ENCODE peak calls at places on chromosome 20, in seven cellular contexts. C is Right ventricle myocardium superior, K is HTR-8/SVneo, U is midbrain, Z is Kasumi-1, J is NCI-H2081, Y is mesenchymal stem cell. L is an unnamed sample.

GRCh38 chr20:45489083-45489531 is 19.6 kb downstream of the WFDC2 start:
- DNase-seq in Y (no peak), U (no peak), K (no peak), C (no peak), Z (no peak), J (no peak), L (no peak)

GRCh38 chr20:35828434-35828833 is 56.6 kb downstream of the PHF20 start:
- DNase-seq in C (peak), Z (no peak), K (no peak), Y (no peak), J (no peak), U (no peak), L (no peak)

GRCh38 chr20:17137692-17138091 is 89.1 kb upstream of the PCSK2 start:
- DNase-seq in K (no peak), J (no peak), Y (no peak), U (no peak), Z (no peak), C (no peak), L (no peak)

GRCh38 chr20:59818911-59819310 is 114.5 kb downstream of the SYCP2 start:
- DNase-seq in J (no peak), C (no peak), K (no peak), Z (no peak), U (no peak), Y (no peak), L (peak)

GRCh38 chr20:58930496-58930895 is 50.6 kb upstream of the NELFCD start:
- DNase-seq in U (no peak), Y (no peak), J (no peak), K (no peak), C (no peak), Z (no peak), L (no peak)

GRCh38 chr20:1757606-1758507 is 100.3 kb upstream of the SIRPG start:
- DNase-seq in Z (peak), U (peak), C (no peak), K (no peak), Y (no peak), J (no peak), L (no peak)

GRCh38 chr20:48139262-48140041 is 354.2 kb upstream of the SULF2 start:
- DNase-seq in Z (no peak), U (no peak), C (no peak), Y (peak), J (no peak), K (no peak), L (no peak)

GRCh38 chr20:13649548-13649947 is 10.8 kb upstream of the TASP1 start:
- DNase-seq in Z (no peak), K (no peak), J (peak), U (no peak), C (peak), Y (peak), L (no peak)

GRCh38 chr20:1034420-1034799 is 32.3 kb upstream of the RSPO4 start:
- DNase-seq in U (no peak), Y (no peak), K (no peak), Z (peak), C (no peak), J (no peak), L (no peak)

GRCh38 chr20:37636212-37636975 is 57.4 kb upstream of the CTNNBL1 start:
- DNase-seq in Y (no peak), C (no peak), K (no peak), U (no peak), Z (no peak), J (no peak), L (no peak)

GRCh38 chr20:41183831-41184230 is 46.5 kb downstream of the PLCG1 start:
- DNase-seq in Z (no peak), J (no peak), K (no peak), C (no peak), Y (no peak), U (no peak), L (no peak)

GRCh38 chr20:21981607-21982344 is 276.3 kb downstream of the PAX1 start:
- DNase-seq in J (no peak), K (no peak), Z (no peak), C (peak), Y (no peak), U (no peak), L (no peak)

GRCh38 chr20:39829255-39829654 is 859.8 kb downstream of the MAFB start:
- DNase-seq in C (peak), Z (no peak), Y (no peak), K (no peak), J (no peak), U (no peak), L (no peak)

GRCh38 chr20:23245553-23246128 is 105.0 kb upstream of the NXT1 start:
- DNase-seq in Y (peak), U (peak), Z (peak), C (peak), J (no peak), K (no peak), L (no peak)

GRCh38 chr20:252801-253200 is 4.7 kb upstream of the DEFB132 start:
- DNase-seq in K (no peak), Z (no peak), U (no peak), C (no peak), Y (no peak), J (no peak), L (no peak)

GRCh38 chr20:32362924-32363364 is 4.8 kb downstream of the ASXL1 start:
- DNase-seq in Y (no peak), K (no peak), C (no peak), J (no peak), U (no peak), Z (no peak), L (no peak)

GRCh38 chr20:50336631-50337030 is 146.0 kb downstream of the CEBPB start:
- DNase-seq in Z (no peak), U (no peak), K (no peak), Y (no peak), C (no peak), J (no peak), L (no peak)

GRCh38 chr20:49403012-49403411 is 79.5 kb downstream of the KCNB1 start:
- DNase-seq in J (no peak), U (no peak), Y (no peak), C (no peak), Z (no peak), K (no peak), L (no peak)

GRCh38 chr20:841568-842546 is 8.3 kb downstream of the FAM110A start:
- DNase-seq in J (no peak), Y (no peak), U (no peak), K (no peak), Z (no peak), C (no peak), L (no peak)

GRCh38 chr20:62367483-62368302 is 581 bp upstream of the LAMA5 start:
- DNase-seq in Z (no peak), Y (no peak), U (no peak), C (peak), K (no peak), J (no peak), L (no peak)

GRCh38 chr20:58906894-58907293 is 54.4 kb downstream of the GNAS start:
- DNase-seq in C (no peak), J (no peak), U (no peak), Y (peak), Z (no peak), K (no peak), L (no peak)

GRCh38 chr20:37223053-37223452 is 38.6 kb downstream of the GHRH start:
- DNase-seq in C (no peak), U (peak), K (no peak), J (no peak), Y (peak), Z (peak), L (no peak)